ENCODE peak calls at places on chromosome 18, in four cellular contexts. E, G, T and B are unnamed samples.

GRCh38 chr18:59067873-59068272 is 71.8 kb upstream of the SEC11C start:
- DNase-seq in E (peak), G (no peak), T (no peak), B (no peak)

GRCh38 chr18:4017479-4017878 is 437.6 kb downstream of the DLGAP1 start:
- DNase-seq in T (no peak), E (no peak), G (no peak), B (no peak)

GRCh38 chr18:68918216-68918615 is 120.3 kb downstream of the CCDC102B start:
- DNase-seq in G (no peak), E (no peak), T (no peak), B (no peak)

GRCh38 chr18:76468345-76469275 is 26.4 kb downstream of the ZNF516 start:
- DNase-seq in G (no peak), E (no peak), T (no peak), B (no peak)

GRCh38 chr18:54127759-54128378 is 96.6 kb downstream of the MBD2 start:
- DNase-seq in T (no peak), G (no peak), E (no peak), B (no peak)

GRCh38 chr18:42192251-42193248 is 237.5 kb downstream of the PIK3C3 start:
- DNase-seq in G (no peak), E (no peak), T (no peak), B (no peak)

GRCh38 chr18:58446661-58447060 is 182.2 kb downstream of the ALPK2 start:
- DNase-seq in T (no peak), E (no peak), G (no peak), B (no peak)

GRCh38 chr18:73150199-73150598 is 282.4 kb upstream of the NETO1 start:
- DNase-seq in G (no peak), T (no peak), E (no peak), B (no peak)

GRCh38 chr18:62526098-62527025 is 3.5 kb downstream of the ZCCHC2 start:
- DNase-seq in E (peak), T (no peak), G (peak), B (no peak)

GRCh38 chr18:9095297-9096012 is 7.0 kb upstream of the NDUFV2 start:
- DNase-seq in E (peak), G (peak), T (no peak), B (no peak)

GRCh38 chr18:5912491-5912890 is 17.2 kb upstream of the TMEM200C start:
- DNase-seq in E (no peak), G (no peak), T (no peak), B (no peak)

GRCh38 chr18:37452697-37453385 is 112.8 kb downstream of the CELF4 start:
- DNase-seq in G (no peak), T (no peak), E (peak), B (no peak)

GRCh38 chr18:22517356-22517755 is 99.6 kb upstream of the CTAGE1 start:
- DNase-seq in T (no peak), G (no peak), E (no peak), B (no peak)

GRCh38 chr18:71293322-71293721 is 1004.5 kb downstream of the SOCS6 start:
- DNase-seq in G (no peak), T (no peak), E (no peak), B (no peak)

GRCh38 chr18:6521804-6522418 is 107.2 kb upstream of the L3MBTL4 start:
- DNase-seq in E (peak), T (peak), G (peak), B (no peak)

DNA sequence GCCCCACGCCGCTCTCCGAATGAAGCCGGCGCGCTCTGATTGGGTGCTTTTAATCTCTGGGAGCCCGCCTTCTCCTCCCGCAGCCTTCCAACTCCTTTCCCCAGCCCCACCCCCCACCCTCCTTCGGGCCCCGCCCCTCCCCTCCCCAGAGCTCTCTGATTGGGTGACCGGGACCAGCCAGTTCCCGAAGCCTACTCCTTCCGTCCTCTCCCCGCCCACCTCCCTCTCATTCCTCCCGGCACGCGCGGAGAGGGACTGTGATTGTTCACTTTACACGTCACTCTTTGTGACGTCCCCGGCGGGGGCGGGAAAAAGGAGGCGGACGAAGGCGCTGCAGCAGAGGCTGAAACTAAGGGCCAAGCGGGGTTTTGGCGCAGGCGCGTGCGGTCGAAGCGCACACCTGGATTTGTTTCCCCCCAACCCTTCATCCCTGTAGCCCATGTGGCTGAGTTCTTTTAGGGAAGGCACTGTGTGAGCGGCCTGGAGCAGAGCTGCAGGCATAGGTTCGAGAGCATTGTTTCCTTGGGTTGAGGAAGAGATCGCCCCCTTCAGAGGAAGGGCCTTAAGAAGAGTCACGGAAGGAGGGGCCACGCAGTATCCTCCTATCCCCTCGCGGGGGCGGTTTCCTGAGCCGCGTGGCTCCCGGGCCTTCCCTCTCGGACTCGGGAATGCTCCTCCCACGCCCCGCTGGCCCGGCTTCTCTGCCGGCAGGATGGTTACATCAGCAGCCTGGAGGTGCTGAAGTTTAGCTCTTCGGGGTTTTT is at the start of gene MEX3C:
- DNase-seq in T (peak), G (peak), E (peak), B (peak)
- TF ChIP-seq POLR2A in T (peak), G (peak), E (peak), B (no peak)

DNA sequence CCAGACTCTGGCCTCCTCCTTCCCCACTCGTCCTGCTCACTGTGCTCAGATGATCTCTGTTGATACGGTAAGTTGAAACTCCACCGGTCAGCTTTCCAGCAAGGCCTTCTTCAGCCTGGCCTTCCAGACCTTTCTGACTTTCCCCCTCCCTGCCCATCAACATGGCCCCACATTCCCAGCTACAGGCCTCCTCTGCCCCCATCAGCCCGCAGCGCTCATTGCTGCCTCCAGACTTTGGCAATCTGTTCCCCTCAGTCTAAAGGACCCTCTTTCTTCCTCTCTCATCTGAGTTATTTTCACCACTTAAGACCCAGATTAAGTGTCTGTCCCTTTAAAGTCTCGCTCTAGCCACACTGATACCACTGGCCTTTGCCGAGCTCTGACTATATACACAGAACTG is 10.6 kb downstream of the LOXHD1 start:
- DNase-seq in E (no peak), G (no peak), T (no peak), B (no peak)
- H3K27ac ChIP-seq in E (no peak), G (no peak), T (no peak), B (no peak)

GRCh38 chr18:77705301-77705700 is 455.7 kb downstream of the GALR1 start:
- DNase-seq in T (no peak), E (no peak), G (no peak), B (no peak)

GRCh38 chr18:77700051-77700450 is 450.4 kb downstream of the GALR1 start:
- DNase-seq in T (no peak), E (no peak), G (no peak), B (no peak)

GRCh38 chr18:77702686-77703085 is 453.0 kb downstream of the GALR1 start:
- DNase-seq in T (no peak), G (no peak), E (peak), B (no peak)

GRCh38 chr18:77701977-77702376 is 452.3 kb downstream of the GALR1 start:
- DNase-seq in T (no peak), E (no peak), G (no peak), B (no peak)
- TF ChIP-seq CTCF in T (no peak), E (no peak), G (no peak), B (no peak)

DNA sequence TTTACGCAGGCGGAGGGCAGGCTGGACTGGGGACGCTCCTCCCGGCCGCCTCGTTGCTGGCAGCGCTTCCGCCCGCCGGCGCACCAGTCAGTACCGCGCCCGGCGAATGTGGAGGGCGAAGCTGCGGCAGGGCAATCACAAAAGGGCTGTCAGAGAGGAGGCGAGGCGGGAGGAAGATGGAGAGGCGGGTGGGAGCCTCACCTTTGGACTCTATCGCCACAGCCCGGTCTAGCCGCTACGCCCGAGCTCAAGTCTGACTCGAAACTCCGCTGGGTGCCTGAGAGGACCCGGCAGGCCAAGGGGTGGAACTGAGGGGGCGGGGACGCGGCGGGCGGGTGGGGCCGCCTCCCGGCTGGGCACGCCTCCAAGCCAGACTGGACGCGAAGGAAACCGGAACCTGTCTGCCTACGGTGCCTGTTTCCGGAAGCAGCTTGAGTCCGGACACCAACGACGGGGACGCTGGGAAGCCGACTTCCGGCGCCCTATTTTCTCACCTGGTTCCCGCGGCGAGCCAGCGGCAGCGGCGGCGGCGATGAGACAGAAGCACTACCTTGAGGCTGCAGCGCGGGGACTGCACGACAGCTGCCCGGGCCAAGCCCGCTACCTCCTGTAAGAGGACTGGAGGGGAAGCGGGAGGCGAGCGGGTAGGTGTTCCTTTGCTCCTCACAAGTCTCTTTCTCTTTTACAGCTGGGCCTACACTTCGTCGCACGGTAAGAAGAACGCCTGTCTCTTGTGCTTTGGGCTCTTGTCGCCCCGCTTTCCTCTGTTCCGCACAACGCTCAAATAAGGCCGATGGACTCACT is at the start of gene RMP24:
- DNase-seq in G (peak), E (peak), T (peak), B (peak)
- TF ChIP-seq POLR2A in G (peak), E (peak), T (no peak), B (no peak)

DNA sequence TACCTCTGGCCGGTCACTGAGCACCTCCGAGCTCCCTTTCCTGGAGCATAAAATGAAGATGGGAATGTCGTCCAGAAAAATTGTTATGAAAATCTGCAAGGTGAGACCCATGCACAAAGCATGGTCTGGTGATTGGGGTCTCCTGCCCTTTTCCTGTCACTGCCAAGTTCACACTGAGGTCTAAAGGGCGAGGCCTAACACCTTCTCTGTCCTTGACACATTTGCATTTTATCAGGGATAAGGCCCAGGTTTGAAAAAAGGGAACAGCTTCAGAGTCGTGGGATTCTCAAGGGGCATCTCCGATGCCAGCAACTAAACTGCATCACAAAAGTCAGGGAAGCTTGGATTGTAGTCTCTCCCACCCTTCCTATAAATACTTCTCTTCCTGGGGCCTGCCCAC is 24.7 kb downstream of the GNAL start:
- DNase-seq in E (no peak), T (no peak), G (no peak), B (no peak)
- H3K27ac ChIP-seq in E (no peak), T (no peak), G (no peak), B (no peak)

DNA sequence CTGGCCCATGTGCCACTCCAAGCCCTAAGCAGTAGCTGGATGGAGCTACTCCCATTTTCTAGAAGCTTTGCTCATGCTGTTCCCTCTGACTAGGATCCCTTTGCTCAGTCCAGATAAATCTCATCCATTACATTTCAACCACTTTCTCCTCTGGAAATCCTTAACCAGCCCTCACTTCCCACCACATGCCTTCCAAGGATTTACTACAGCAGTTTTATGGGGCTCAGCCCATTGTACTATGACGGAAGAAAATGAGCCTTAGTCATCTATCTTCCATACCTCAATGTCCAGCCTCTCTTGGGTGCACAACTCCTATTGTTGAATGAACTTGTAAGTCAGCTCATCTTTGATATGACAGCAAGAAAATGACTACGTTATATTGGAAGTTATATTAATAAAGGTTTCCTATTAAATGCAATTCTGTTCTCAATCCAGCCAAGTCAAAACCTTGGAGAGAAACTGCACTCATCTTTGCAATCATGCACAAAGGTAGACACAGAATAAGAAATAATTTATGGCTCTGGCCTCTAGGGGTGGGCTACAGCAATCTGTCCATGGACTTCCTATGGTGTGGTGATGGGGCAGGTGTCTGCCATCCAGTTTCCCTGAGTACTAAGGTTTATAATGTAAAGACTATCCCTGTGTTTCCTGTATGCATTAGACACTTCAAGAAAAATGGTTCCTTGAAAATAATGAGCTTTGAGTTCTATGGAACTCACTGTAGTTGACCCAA is 3.4 kb downstream of the B4GALT6 start:
- DNase-seq in T (no peak), E (no peak), G (no peak), B (no peak)
- TF ChIP-seq CTCF in T (no peak), E (peak), G (peak), B (peak)

GRCh38 chr18:812123-812672 is at the start of gene YES1:
- DNase-seq in T (peak), E (peak), G (peak), B (peak)
- TF ChIP-seq POLR2A in T (peak), E (peak), G (peak), B (no peak)